ENCODE peak calls at places on chromosomes 1 and 21, in eight cellular contexts. K is hepatic stellate cell; R is ovary; M is NCI-H1417; S is Jurkat, Clone E6-1; H is lower lobe of right lung; A is stomach; L is HT1080. G is an unnamed sample.

GRCh38 chr21:45371092-45371491 is 33.9 kb upstream of the COL18A1 start:
- DNase-seq in M (no peak), A (no peak), R (peak; percentile 23), K (no peak), S (no peak), H (no peak), L (no peak), G (peak; percentile 11)

GRCh38 chr1:24364975-24365678 is 46.0 kb downstream of the GRHL3 start:
- DNase-seq in S (no peak), A (no peak), M (no peak), R (no peak), L (peak; percentile 95), K (peak; percentile 92), H (no peak), G (no peak)

GRCh38 chr1:28926629-28927441 is 12.5 kb downstream of the EPB41 start:
- DNase-seq in M (no peak), A (no peak), K (no peak), H (no peak), R (no peak), L (peak; percentile 13), S (peak; percentile 93), G (no peak)

GRCh38 chr1:241045659-241046058 is 311.3 kb downstream of the RGS7 start:
- DNase-seq in S (no peak), A (no peak), R (no peak), L (no peak), H (no peak), M (no peak), K (no peak), G (no peak)

GRCh38 chr1:207071426-207071825 is 17.2 kb upstream of the C4BPB start:
- DNase-seq in S (peak; percentile 52), A (no peak), H (no peak), R (no peak), K (no peak), L (no peak), M (no peak), G (no peak)

GRCh38 chr1:149849246-149849946 is 50.0 kb upstream of the BOLA1 start:
- DNase-seq in R (no peak), K (no peak), M (no peak), A (no peak), L (peak; percentile 30), H (no peak), S (no peak), G (no peak)

GRCh38 chr1:181073638-181074037 is 14.9 kb upstream of the IER5 start:
- DNase-seq in R (no peak), S (no peak), L (no peak), M (no peak), K (peak; percentile 57), A (no peak), H (no peak), G (no peak)

GRCh38 chr1:155184835-155185782 is 11.5 kb downstream of the TRIM46 start:
- DNase-seq in R (peak; percentile 29), K (no peak), S (no peak), M (no peak), A (peak; percentile 93), L (no peak), H (peak; percentile 84), G (peak; percentile 63)

GRCh38 chr1:221858758-221859157 is 116.9 kb upstream of the DUSP10 start:
- DNase-seq in S (no peak), K (peak; percentile 41), A (no peak), R (no peak), L (peak; percentile 97), M (no peak), H (no peak), G (no peak)

GRCh38 chr1:61253059-61253735 is 170.8 kb downstream of the NFIA start:
- DNase-seq in R (peak; percentile 87), A (peak; percentile 76), K (no peak), S (no peak), L (peak; percentile 42), H (peak; percentile 74), M (peak; percentile 47), G (peak; percentile 84)

GRCh38 chr1:190226006-190226405 is 251.7 kb downstream of the BRINP3 start:
- DNase-seq in H (no peak), M (no peak), S (no peak), L (no peak), K (no peak), R (no peak), A (no peak), G (no peak)

GRCh38 chr1:156677616-156678596 is 699 bp upstream of the NES start:
- DNase-seq in R (peak; percentile 54), H (peak; percentile 62), K (peak; percentile 77), L (peak; percentile 70), M (peak; percentile 77), S (peak; percentile 45), A (peak; percentile 54), G (peak; percentile 81)

GRCh38 chr1:234627009-234627950 is 17.3 kb upstream of the IRF2BP2 start:
- DNase-seq in S (no peak), M (no peak), H (no peak), A (no peak), R (no peak), K (no peak), L (no peak), G (no peak)

GRCh38 chr1:65751961-65752360 is 40.7 kb upstream of the PDE4B start:
- DNase-seq in L (no peak), M (no peak), R (no peak), H (no peak), K (no peak), A (no peak), S (no peak), G (no peak)

GRCh38 chr1:12251442-12251841 is 21.6 kb downstream of the VPS13D start:
- DNase-seq in L (no peak), S (no peak), H (no peak), K (no peak), A (no peak), R (no peak), M (no peak), G (no peak)

GRCh38 chr1:203408485-203409229 is 57.7 kb upstream of the FMOD start:
- DNase-seq in L (peak; percentile 60), R (peak; percentile 85), S (no peak), M (no peak), A (peak; percentile 60), K (peak; percentile 73), H (peak; percentile 59), G (peak; percentile 86)

GRCh38 chr21:41610042-41610839 is 102.3 kb upstream of the TMPRSS2 start:
- DNase-seq in A (peak; percentile 78), K (peak; percentile 73), S (no peak), L (peak; percentile 58), H (peak; percentile 77), M (peak; percentile 71), R (peak; percentile 33), G (peak; percentile 65)

GRCh38 chr1:234893725-234894630 is 234.7 kb downstream of the TOMM20 start:
- DNase-seq in S (peak; percentile 67), L (peak; percentile 81), H (no peak), R (no peak), K (peak; percentile 24), A (peak; percentile 61), M (no peak), G (no peak)

GRCh38 chr21:21003701-21004100 is 5.5 kb downstream of the NCAM2 start:
- DNase-seq in A (no peak), M (peak; percentile 12), S (peak; percentile 44), H (no peak), K (no peak), R (no peak), L (peak; percentile 53), G (no peak)

GRCh38 chr1:158652721-158653334 is 33.7 kb downstream of the SPTA1 start:
- DNase-seq in H (no peak), A (no peak), M (no peak), R (no peak), L (peak; percentile 1), K (no peak), S (no peak), G (no peak)

GRCh38 chr1:246001142-246001812 is 505.8 kb downstream of the SMYD3 start:
- DNase-seq in K (peak; percentile 21), L (no peak), M (no peak), H (no peak), R (no peak), S (no peak), A (no peak), G (no peak)

GRCh38 chr1:68890736-68891135 is 393.9 kb upstream of the DEPDC1 start:
- DNase-seq in K (no peak), L (no peak), H (no peak), S (no peak), R (no peak), A (no peak), M (no peak), G (no peak)

GRCh38 chr1:109193653-109194590 is 19.8 kb upstream of the SARS1 start:
- DNase-seq in A (peak; percentile 64), M (peak; percentile 54), H (peak; percentile 55), L (no peak), K (peak; percentile 41), R (peak; percentile 33), S (no peak), G (no peak)

GRCh38 chr1:94980909-94981252 is 54.0 kb upstream of the CNN3 start:
- DNase-seq in H (no peak), A (no peak), S (no peak), M (no peak), K (no peak), L (no peak), R (no peak), G (no peak)

GRCh38 chr21:19244502-19245187 is 841.1 kb upstream of the TMPRSS15 start:
- DNase-seq in S (no peak), L (no peak), M (no peak), H (no peak), R (no peak), A (no peak), K (no peak), G (no peak)

GRCh38 chr1:206030714-206031113 is 7.0 kb upstream of the CTSE start:
- DNase-seq in K (peak; percentile 25), A (peak; percentile 82), H (peak; percentile 75), M (peak; percentile 90), R (peak; percentile 35), S (peak; percentile 94), L (peak; percentile 64), G (peak; percentile 58)

GRCh38 chr21:35226960-35227741 is 178.0 kb upstream of the RUNX1 start:
- DNase-seq in R (no peak), M (peak; percentile 92), A (no peak), H (no peak), K (no peak), L (no peak), S (peak; percentile 97), G (no peak)

GRCh38 chr1:88640060-88640459 is 44.0 kb upstream of the PKN2 start:
- DNase-seq in A (no peak), M (no peak), K (no peak), R (no peak), S (no peak), H (no peak), L (no peak), G (no peak)

G was measured in Right ventricle myocardium superior.